ENCODE peak calls at places on chromosomes 3 and 15, in seven cellular contexts. H, V, N, I, Y, F and O are unnamed samples. For H3K4me1, the result is how much of the 10 kb centered on the place peaks cover.

GRCh38 chr3:34256021-34256420 is 457.6 kb downstream of the PDCD6IP start:
- DNase-seq in H (no peak), V (no peak), N (no peak), I (no peak), Y (no peak), F (no peak), O (no peak)

GRCh38 chr3:179015551-179016020 is 56.0 kb downstream of the ZMAT3 start:
- DNase-seq in H (peak), V (peak), N (peak), I (peak), Y (peak), F (peak), O (no peak)

GRCh38 chr15:34119291-34119690 is 17.4 kb downstream of the PGBD4 start:
- DNase-seq in H (peak), V (no peak), N (no peak), I (no peak), Y (no peak), F (no peak), O (no peak)

GRCh38 chr3:65633018-65633417 is 405.7 kb downstream of the MAGI1 start:
- DNase-seq in H (peak), V (no peak), N (no peak), I (no peak), Y (no peak), F (no peak), O (no peak)

GRCh38 chr15:61794881-61795280 is 265.4 kb downstream of the VPS13C start:
- DNase-seq in H (no peak), V (no peak), N (no peak), I (no peak), Y (no peak), F (no peak), O (no peak)

GRCh38 chr3:123951522-123952447 is 9.2 kb downstream of the CCDC14 start:
- DNase-seq in H (no peak), V (no peak), N (no peak), I (no peak), Y (no peak), F (no peak), O (no peak)

GRCh38 chr15:33191641-33192040 is 2.9 kb downstream of the FMN1 start:
- DNase-seq in H (no peak), V (no peak), N (no peak), I (no peak), Y (no peak), F (no peak), O (no peak)

GRCh38 chr15:29403778-29404177 is 134.2 kb upstream of the NSMCE3 start:
- DNase-seq in H (no peak), V (no peak), N (no peak), I (no peak), Y (no peak), F (no peak), O (no peak)

GRCh38 chr3:46711305-46711704 is 6.4 kb downstream of the PRSS50 start:
- DNase-seq in H (no peak), V (no peak), N (no peak), I (no peak), Y (no peak), F (no peak), O (peak)

GRCh38 chr3:32276279-32276841 is 37.9 kb downstream of the CMTM8 start:
- DNase-seq in H (peak), V (no peak), N (no peak), I (no peak), Y (no peak), F (no peak), O (no peak)

GRCh38 chr3:115321396-115321795 is 174.3 kb upstream of the ZBTB20 start:
- DNase-seq in H (peak), V (peak), N (no peak), I (no peak), Y (no peak), F (no peak), O (no peak)

GRCh38 chr3:178086419-178086818 is 449.8 kb upstream of the KCNMB2 start:
- DNase-seq in H (no peak), V (no peak), N (no peak), I (no peak), Y (no peak), F (no peak), O (no peak)

GRCh38 chr15:28081594-28081993 is 17.5 kb downstream of the OCA2 start:
- DNase-seq in H (no peak), V (no peak), N (no peak), I (no peak), Y (no peak), F (no peak), O (no peak)

GRCh38 chr15:28085489-28086174 is 13.5 kb downstream of the OCA2 start:
- DNase-seq in H (no peak), V (no peak), N (no peak), I (no peak), Y (no peak), F (no peak), O (no peak)

GRCh38 chr15:28086175-28086703 is 12.9 kb downstream of the OCA2 start:
- DNase-seq in H (peak), V (peak), N (peak), I (peak), Y (peak), F (peak), O (no peak)

GRCh38 chr15:28082891-28083688 is 16.0 kb downstream of the OCA2 start:
- DNase-seq in H (no peak), V (no peak), N (no peak), I (peak), Y (no peak), F (no peak), O (no peak)

GRCh38 chr15:28084547-28084946 is 14.6 kb downstream of the OCA2 start:
- DNase-seq in H (no peak), V (no peak), N (no peak), I (no peak), Y (no peak), F (no peak), O (no peak)
- H3K4me1 ChIP-seq in H (under half), V (under half), N (under half), I (under half), Y (under half), F (under half), O (under half)

DNA sequence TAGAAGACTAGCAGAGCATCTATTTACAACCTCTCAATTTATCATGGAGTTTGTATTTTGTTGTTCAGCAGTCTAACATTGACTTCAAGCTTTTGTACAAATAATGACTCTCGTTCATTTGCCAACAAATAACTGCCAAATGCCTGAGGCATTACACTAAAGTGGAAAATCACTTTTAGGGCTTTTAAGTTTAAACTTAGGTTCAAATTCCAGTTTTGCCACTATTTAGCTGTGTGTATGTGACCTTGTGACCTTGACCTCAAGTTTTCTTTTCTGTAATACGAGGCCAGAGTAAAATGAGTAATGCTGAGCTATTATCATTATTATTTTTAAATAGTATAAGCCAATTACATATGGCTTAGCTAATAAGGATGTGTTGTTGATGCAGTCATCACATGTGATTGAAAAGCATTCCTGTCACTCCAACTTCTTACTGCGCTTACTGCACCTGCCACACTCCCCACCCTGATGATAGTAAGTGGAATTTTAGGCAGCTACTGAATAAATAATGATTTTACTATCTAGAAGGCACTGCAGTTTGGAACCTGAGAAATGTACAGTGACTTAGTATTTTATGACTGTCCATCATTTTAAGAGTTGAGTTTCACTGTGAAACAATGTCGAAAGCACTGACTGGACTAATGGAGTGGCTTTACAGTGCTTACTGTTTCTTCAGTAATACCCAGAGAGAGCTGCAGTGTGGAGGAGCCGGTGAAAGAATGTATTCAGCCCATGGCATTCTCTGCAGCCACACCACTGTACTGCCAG is 16.3 kb downstream of the ARL8B start:
- DNase-seq in H (peak), V (no peak), N (no peak), I (no peak), Y (no peak), F (no peak), O (no peak)
- H3K4me1 ChIP-seq in H (under half), V (under half), N (under half), I (under half), Y (under half), F (under half), O (under half)

GRCh38 chr15:71114887-71115566 is at the start of gene THSD4:
- DNase-seq in H (peak), V (peak), N (no peak), I (peak), Y (peak), F (peak), O (peak)
- H3K4me1 ChIP-seq in H (under half), V (under half), N (half or more), I (under half), Y (under half), F (under half), O (under half)

DNA sequence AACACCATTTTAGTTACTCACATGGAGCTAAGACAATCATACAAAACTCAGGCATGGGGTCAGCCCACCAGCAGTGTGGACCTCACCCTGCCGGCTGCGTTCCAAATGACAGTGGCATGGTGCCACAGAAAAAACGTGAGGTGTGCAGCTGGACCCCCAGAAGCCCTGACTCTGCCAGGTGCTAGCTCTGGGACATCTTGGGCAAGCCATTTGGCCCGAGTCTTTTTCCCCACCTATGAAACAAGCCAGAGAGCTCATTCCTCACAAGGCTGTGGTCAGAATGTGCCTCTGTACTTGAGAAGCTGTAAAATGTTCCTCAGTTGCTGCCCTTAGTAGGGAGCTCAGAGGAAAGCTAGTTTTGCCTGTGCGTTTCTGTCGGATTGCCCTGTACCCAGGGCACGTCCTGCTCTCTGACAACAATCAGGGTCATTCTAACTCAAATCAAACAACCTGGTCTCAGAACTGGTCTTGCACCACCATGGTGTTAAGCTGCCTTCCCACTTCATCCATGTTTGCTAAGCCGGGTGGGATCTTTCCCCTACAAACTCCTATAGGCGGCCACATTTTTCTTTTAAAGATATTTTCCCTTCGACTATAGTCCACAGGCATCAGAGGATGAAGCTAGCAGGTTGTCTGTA is 44.9 kb downstream of the LIPC start:
- DNase-seq in H (no peak), V (no peak), N (no peak), I (no peak), Y (no peak), F (no peak), O (no peak)
- H3K4me1 ChIP-seq in H (under half), V (under half), N (under half), I (under half), Y (under half), F (half or more), O (under half)

DNA sequence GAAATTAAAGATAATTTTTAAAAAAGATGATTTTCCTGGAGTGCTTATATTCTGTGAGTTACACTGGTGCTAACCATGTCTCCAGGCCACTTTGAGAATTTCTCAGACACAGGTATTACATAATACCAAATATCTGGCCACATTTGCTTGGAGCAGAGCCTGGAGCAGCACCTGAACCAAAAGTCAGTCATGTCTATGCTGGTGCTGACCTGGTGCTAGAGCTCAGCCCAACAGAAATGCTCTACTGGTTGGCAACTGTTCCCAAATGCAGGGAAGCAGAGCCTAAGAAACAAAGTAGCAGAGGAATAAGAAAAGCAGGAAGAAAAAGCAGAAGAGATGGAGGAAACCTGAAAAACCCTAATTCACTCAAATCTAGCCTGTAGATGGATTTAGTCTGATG is 135.7 kb upstream of the SLC7A14 start:
- DNase-seq in H (no peak), V (no peak), N (no peak), I (no peak), Y (no peak), F (no peak), O (no peak)
- H3K4me1 ChIP-seq in H (under half), V (under half), N (under half), I (under half), Y (under half), F (under half), O (under half)

GRCh38 chr3:195881276-195881988 is 26.9 kb downstream of the TNK2 start:
- DNase-seq in H (no peak), V (no peak), N (no peak), I (no peak), Y (no peak), F (no peak), O (no peak)

GRCh38 chr3:195884691-195885035 is 23.7 kb downstream of the TNK2 start:
- DNase-seq in H (no peak), V (no peak), N (no peak), I (no peak), Y (no peak), F (no peak), O (no peak)

GRCh38 chr3:195883801-195884200 is 24.6 kb downstream of the TNK2 start:
- DNase-seq in H (no peak), V (no peak), N (no peak), I (no peak), Y (no peak), F (no peak), O (peak)

GRCh38 chr3:195882002-195882441 is 26.3 kb downstream of the TNK2 start:
- DNase-seq in H (no peak), V (no peak), N (no peak), I (no peak), Y (no peak), F (no peak), O (no peak)

GRCh38 chr3:195883160-195883559 is 25.2 kb downstream of the TNK2 start:
- DNase-seq in H (no peak), V (no peak), N (no peak), I (no peak), Y (no peak), F (no peak), O (no peak)
- H3K4me1 ChIP-seq in H (under half), V (under half), N (under half), I (under half), Y (under half), F (under half), O (under half)